ENCODE peak calls at places on chromosome 18, in five cellular contexts. Z, S, F, P and V are unnamed samples.

GRCh38 chr18:55732227-55733106 is 144.5 kb upstream of the TCF4 start:
- DNase-seq in Z (no peak), P (peak), F (no peak), S (peak), V (peak)

GRCh38 chr18:48806551-48807261 is 144.1 kb downstream of the SMAD7 start:
- DNase-seq in S (no peak), P (no peak), Z (peak), F (no peak), V (no peak)

GRCh38 chr18:35620765-35621164 is 39.2 kb downstream of the GALNT1 start:
- DNase-seq in S (no peak), F (no peak), P (no peak), Z (no peak), V (no peak)

GRCh38 chr18:60130289-60130688 is 230.5 kb downstream of the PMAIP1 start:
- DNase-seq in S (no peak), Z (no peak), F (no peak), P (no peak), V (no peak)

GRCh38 chr18:12765127-12765526 is 62.3 kb downstream of the PSMG2 start:
- DNase-seq in F (no peak), Z (no peak), S (no peak), P (no peak), V (no peak)

GRCh38 chr18:23924813-23925212 is 89.7 kb upstream of the TTC39C start:
- DNase-seq in P (peak), S (peak), Z (no peak), F (no peak), V (peak)

GRCh38 chr18:31250902-31251301 is 67.1 kb upstream of the DSG1 start:
- DNase-seq in Z (no peak), F (no peak), P (no peak), S (peak), V (no peak)

GRCh38 chr18:31610841-31611240 is 19.2 kb downstream of the TTR start:
- DNase-seq in S (peak), F (peak), Z (no peak), P (peak), V (no peak)

GRCh38 chr18:11154369-11154982 is 5.1 kb upstream of the PIEZO2 start:
- DNase-seq in P (peak), Z (no peak), S (peak), F (peak), V (no peak)

GRCh38 chr18:8783994-8784530 is 78.7 kb downstream of the MTCL1 start:
- DNase-seq in Z (no peak), F (no peak), S (no peak), P (no peak), V (no peak)

GRCh38 chr18:46283895-46284295 is 179.7 kb downstream of the HAUS1 start:
- DNase-seq in S (no peak), F (no peak), P (no peak), Z (no peak), V (no peak)

GRCh38 chr18:55501594-55502345 is 86.2 kb downstream of the TCF4 start:
- DNase-seq in Z (no peak), F (no peak), S (peak), P (no peak), V (no peak)

GRCh38 chr18:741931-742512 is 29.6 kb upstream of the ENOSF1 start:
- DNase-seq in P (peak), F (peak), Z (no peak), S (peak), V (no peak)

GRCh38 chr18:35201502-35201901 is 39.3 kb upstream of the ZNF397 start:
- DNase-seq in S (no peak), Z (no peak), P (no peak), F (no peak), V (no peak)

GRCh38 chr18:37661478-37661877 is 95.9 kb upstream of the CELF4 start:
- DNase-seq in Z (no peak), S (no peak), F (no peak), P (no peak), V (no peak)

GRCh38 chr18:57542126-57542525 is 44.4 kb downstream of the FECH start:
- DNase-seq in S (peak), F (no peak), Z (no peak), P (peak), V (peak)

GRCh38 chr18:56199580-56200320 is 438.6 kb downstream of the TXNL1 start:
- DNase-seq in S (no peak), P (no peak), Z (no peak), F (no peak), V (no peak)

GRCh38 chr18:27746241-27746640 is 430.7 kb downstream of the CDH2 start:
- DNase-seq in Z (no peak), P (no peak), F (no peak), S (no peak), V (no peak)

GRCh38 chr18:48959921-48960920 is 9.5 kb upstream of the SMAD7 start:
- DNase-seq in Z (no peak), F (peak), P (peak), S (peak), V (peak)

GRCh38 chr18:6198585-6198984 is 216.1 kb downstream of the L3MBTL4 start:
- DNase-seq in P (no peak), S (no peak), Z (no peak), F (no peak), V (no peak)

GRCh38 chr18:527136-527535 is 26.6 kb upstream of the COLEC12 start:
- DNase-seq in S (peak), P (peak), Z (no peak), F (no peak), V (peak)

GRCh38 chr18:59318460-59318859 is at the start of gene CPLX4:
- DNase-seq in S (no peak), Z (no peak), F (no peak), P (no peak), V (no peak)

GRCh38 chr18:13223341-13224148 is 5.0 kb downstream of the LDLRAD4 start:
- DNase-seq in F (no peak), Z (no peak), P (no peak), S (no peak), V (no peak)

GRCh38 chr18:23857756-23858155 is 156.8 kb upstream of the TTC39C start:
- DNase-seq in Z (no peak), P (peak), F (peak), S (peak), V (peak)

GRCh38 chr18:77765468-77765867 is 515.8 kb downstream of the GALR1 start:
- DNase-seq in F (peak), Z (peak), S (no peak), P (peak), V (no peak)

GRCh38 chr18:50044402-50044801 is 150.5 kb downstream of the MYO5B start:
- DNase-seq in F (peak), Z (no peak), S (no peak), P (no peak), V (no peak)

GRCh38 chr18:398866-399637 is 101.4 kb downstream of the COLEC12 start:
- DNase-seq in P (no peak), Z (no peak), S (no peak), F (no peak), V (no peak)

GRCh38 chr18:14104906-14105748 is 27.1 kb downstream of the ZNF519 start:
- DNase-seq in P (no peak), S (no peak), F (no peak), Z (no peak), V (no peak)

GRCh38 chr18:7946724-7947377 is 379.7 kb downstream of the PTPRM start:
- DNase-seq in F (peak), S (peak), P (peak), Z (peak), V (peak)

GRCh38 chr18:27483266-27483665 is 298.2 kb upstream of the CHST9 start:
- DNase-seq in Z (no peak), S (no peak), P (no peak), F (no peak), V (no peak)

GRCh38 chr18:7926526-7926925 is 359.4 kb downstream of the PTPRM start:
- DNase-seq in P (peak), Z (no peak), F (peak), S (no peak), V (no peak)

GRCh38 chr18:43587538-43588153 is 310.4 kb upstream of the SYT4 start:
- DNase-seq in Z (peak), P (peak), S (peak), F (peak), V (no peak)